ENCODE peak calls at places on chromosomes 12 and 14, in six cellular contexts. One of them, this sample, is unnamed.
A peak's percentile ranks its signal among the peaks of the same experiment; 100 is the strongest.

GRCh38 chr14:59197695-59198262 is 9.3 kb downstream of the DAAM1 start:
- DNase-seq in heart left ventricle: no peak
- DNase-seq in AG04450: no peak
- DNase-seq in left lung: no peak
- DNase-seq in choroid plexus epithelial cell: no peak
- DNase-seq in astrocyte of the spinal cord: no peak
- DNase-seq in this sample: no peak

GRCh38 chr12:101671157-101671791 is 26.2 kb upstream of the CHPT1 start:
- DNase-seq in heart left ventricle: peak; percentile 27
- DNase-seq in AG04450: no peak
- DNase-seq in left lung: no peak
- DNase-seq in choroid plexus epithelial cell: no peak
- DNase-seq in astrocyte of the spinal cord: no peak
- DNase-seq in this sample: no peak

GRCh38 chr14:95958105-95958504 is 81.1 kb upstream of the C14orf132 start:
- DNase-seq in heart left ventricle: no peak
- DNase-seq in AG04450: no peak
- DNase-seq in left lung: no peak
- DNase-seq in choroid plexus epithelial cell: no peak
- DNase-seq in astrocyte of the spinal cord: no peak
- DNase-seq in this sample: no peak

GRCh38 chr12:6810758-6811157 is 10.9 kb upstream of the GPR162 start:
- DNase-seq in heart left ventricle: no peak
- DNase-seq in AG04450: no peak
- DNase-seq in left lung: no peak
- DNase-seq in choroid plexus epithelial cell: no peak
- DNase-seq in astrocyte of the spinal cord: no peak
- DNase-seq in this sample: no peak

GRCh38 chr14:102708494-102708893 is 68.8 kb upstream of the TRAF3 start:
- DNase-seq in heart left ventricle: no peak
- DNase-seq in AG04450: no peak
- DNase-seq in left lung: no peak
- DNase-seq in choroid plexus epithelial cell: no peak
- DNase-seq in astrocyte of the spinal cord: no peak
- DNase-seq in this sample: no peak

GRCh38 chr12:103272949-103273348 is 222.8 kb downstream of the C12orf42 start:
- DNase-seq in heart left ventricle: no peak
- DNase-seq in AG04450: no peak
- DNase-seq in left lung: no peak
- DNase-seq in choroid plexus epithelial cell: no peak
- DNase-seq in astrocyte of the spinal cord: no peak
- DNase-seq in this sample: no peak

GRCh38 chr14:67396381-67396965 is 15.5 kb downstream of the PLEK2 start:
- DNase-seq in heart left ventricle: no peak
- DNase-seq in AG04450: no peak
- DNase-seq in left lung: no peak
- DNase-seq in choroid plexus epithelial cell: peak; percentile 64
- DNase-seq in astrocyte of the spinal cord: peak; percentile 32
- DNase-seq in this sample: no peak

GRCh38 chr12:1832801-1833595 is 12.6 kb downstream of the LRTM2 start:
- DNase-seq in heart left ventricle: peak; percentile 11
- DNase-seq in AG04450: no peak
- DNase-seq in left lung: peak; percentile 29
- DNase-seq in choroid plexus epithelial cell: no peak
- DNase-seq in astrocyte of the spinal cord: no peak
- DNase-seq in this sample: no peak

GRCh38 chr14:99754141-99755067 is 38.8 kb upstream of the EML1 start:
- DNase-seq in heart left ventricle: no peak
- DNase-seq in AG04450: no peak
- DNase-seq in left lung: no peak
- DNase-seq in choroid plexus epithelial cell: no peak
- DNase-seq in astrocyte of the spinal cord: no peak
- DNase-seq in this sample: no peak

GRCh38 chr12:27915536-27915935 is 57.0 kb downstream of the PTHLH start:
- DNase-seq in heart left ventricle: no peak
- DNase-seq in AG04450: no peak
- DNase-seq in left lung: no peak
- DNase-seq in choroid plexus epithelial cell: no peak
- DNase-seq in astrocyte of the spinal cord: no peak
- DNase-seq in this sample: no peak

GRCh38 chr14:72457641-72458040 is 436.3 kb downstream of the DPF3 start:
- DNase-seq in heart left ventricle: no peak
- DNase-seq in AG04450: no peak
- DNase-seq in left lung: no peak
- DNase-seq in choroid plexus epithelial cell: peak; percentile 83
- DNase-seq in astrocyte of the spinal cord: peak; percentile 80
- DNase-seq in this sample: no peak

GRCh38 chr14:101595887-101596721 is 34.8 kb downstream of the DIO3 start:
- DNase-seq in heart left ventricle: no peak
- DNase-seq in AG04450: no peak
- DNase-seq in left lung: peak; percentile 40
- DNase-seq in choroid plexus epithelial cell: no peak
- DNase-seq in astrocyte of the spinal cord: no peak
- DNase-seq in this sample: no peak

GRCh38 chr14:51145246-51145645 is 50.3 kb upstream of the TRIM9 start:
- DNase-seq in heart left ventricle: no peak
- DNase-seq in AG04450: no peak
- DNase-seq in left lung: no peak
- DNase-seq in choroid plexus epithelial cell: peak; percentile 51
- DNase-seq in astrocyte of the spinal cord: no peak
- DNase-seq in this sample: no peak

GRCh38 chr12:85065816-85066482 is 29.8 kb downstream of the LRRIQ1 start:
- DNase-seq in heart left ventricle: no peak
- DNase-seq in AG04450: no peak
- DNase-seq in left lung: no peak
- DNase-seq in choroid plexus epithelial cell: no peak
- DNase-seq in astrocyte of the spinal cord: no peak
- DNase-seq in this sample: no peak

GRCh38 chr14:33070474-33070873 is 131.8 kb downstream of the NPAS3 start:
- DNase-seq in heart left ventricle: no peak
- DNase-seq in AG04450: no peak
- DNase-seq in left lung: no peak
- DNase-seq in choroid plexus epithelial cell: no peak
- DNase-seq in astrocyte of the spinal cord: no peak
- DNase-seq in this sample: no peak

GRCh38 chr12:82326905-82327503 is 31.2 kb downstream of the CCDC59 start:
- DNase-seq in heart left ventricle: no peak
- DNase-seq in AG04450: no peak
- DNase-seq in left lung: no peak
- DNase-seq in choroid plexus epithelial cell: peak; percentile 61
- DNase-seq in astrocyte of the spinal cord: peak; percentile 46
- DNase-seq in this sample: no peak

GRCh38 chr12:3250576-3250975 is 173.4 kb downstream of the TSPAN9 start:
- DNase-seq in heart left ventricle: peak; percentile 91
- DNase-seq in AG04450: no peak
- DNase-seq in left lung: peak; percentile 68
- DNase-seq in choroid plexus epithelial cell: no peak
- DNase-seq in astrocyte of the spinal cord: no peak
- DNase-seq in this sample: no peak

GRCh38 chr14:21098892-21099595 is 589 bp upstream of the ZNF219 start:
- DNase-seq in heart left ventricle: no peak
- DNase-seq in AG04450: no peak
- DNase-seq in left lung: no peak
- DNase-seq in choroid plexus epithelial cell: no peak
- DNase-seq in astrocyte of the spinal cord: no peak
- DNase-seq in this sample: no peak

GRCh38 chr12:47801170-47801903 is 18.4 kb downstream of the HDAC7 start:
- DNase-seq in heart left ventricle: no peak
- DNase-seq in AG04450: no peak
- DNase-seq in left lung: peak; percentile 85
- DNase-seq in choroid plexus epithelial cell: peak; percentile 64
- DNase-seq in astrocyte of the spinal cord: no peak
- DNase-seq in this sample: peak; percentile 73
- TF ChIP-seq CTCF in heart left ventricle: peak; percentile 25
- TF ChIP-seq CTCF in AG04450: peak; percentile 27
- TF ChIP-seq CTCF in left lung: peak; percentile 20
- TF ChIP-seq CTCF in choroid plexus epithelial cell: peak; percentile 73
- TF ChIP-seq CTCF in astrocyte of the spinal cord: peak; percentile 44
- TF ChIP-seq CTCF in this sample: peak; percentile 8

DNA sequence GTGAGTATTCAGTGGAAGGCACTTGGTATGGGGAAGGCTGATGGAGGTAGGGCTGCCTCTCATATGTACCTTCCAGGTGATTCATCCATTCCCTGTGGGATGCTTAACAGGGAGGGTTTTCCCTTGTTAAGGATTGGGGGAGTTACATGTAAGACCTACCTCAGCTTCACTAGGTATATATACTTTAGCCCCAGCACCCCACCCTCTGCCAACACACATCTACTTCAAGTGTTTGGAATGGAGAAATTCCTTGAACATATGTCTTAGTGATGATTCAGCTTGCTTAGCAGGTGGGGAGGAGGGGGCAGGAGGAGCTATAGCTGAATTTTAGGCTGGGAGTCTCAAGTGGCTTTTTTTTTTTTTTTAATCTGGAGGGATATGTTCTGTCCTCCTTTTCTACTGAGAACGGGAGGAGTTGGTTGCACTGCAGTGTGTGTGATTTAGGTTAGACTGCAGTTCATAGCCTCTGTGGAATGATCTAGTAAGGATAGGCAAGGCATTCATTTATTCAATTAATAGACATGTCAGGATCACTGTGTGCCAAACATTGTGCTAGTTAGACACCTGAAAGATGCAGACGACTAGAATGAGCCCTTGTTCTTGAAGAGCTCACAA is 1.7 kb downstream of the PIP4K2C start:
- DNase-seq in heart left ventricle: no peak
- DNase-seq in AG04450: no peak
- DNase-seq in left lung: no peak
- DNase-seq in choroid plexus epithelial cell: no peak
- DNase-seq in astrocyte of the spinal cord: no peak
- DNase-seq in this sample: no peak
- H3K4me3 ChIP-seq in heart left ventricle: no peak overlapping the region
- H3K4me3 ChIP-seq in AG04450: no peak overlapping the region
- H3K4me3 ChIP-seq in left lung: no peak overlapping the region
- H3K4me3 ChIP-seq in choroid plexus epithelial cell: no peak overlapping the region
- H3K4me3 ChIP-seq in astrocyte of the spinal cord: no peak overlapping the region
- H3K4me3 ChIP-seq in this sample: no peak overlapping the region

DNA sequence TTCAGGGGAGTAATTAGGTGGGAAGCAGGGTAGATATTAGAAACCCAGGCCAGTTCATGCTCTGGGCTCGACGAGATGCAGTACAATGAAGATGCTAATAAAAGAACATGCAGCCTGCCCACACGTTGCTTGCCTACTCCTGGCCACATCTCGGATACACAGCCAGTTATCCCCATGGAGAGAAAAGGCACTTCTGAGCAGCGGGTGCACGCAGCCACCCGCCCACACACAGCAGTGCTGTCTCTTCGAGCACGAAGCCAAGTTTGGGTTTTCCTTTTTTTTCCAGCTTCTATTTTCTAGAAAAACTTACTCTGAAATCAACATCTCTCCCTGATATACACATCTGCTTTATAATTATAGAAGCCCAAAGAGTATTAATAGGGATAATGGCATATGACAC is 85.7 kb downstream of the CIT start:
- DNase-seq in heart left ventricle: no peak
- DNase-seq in AG04450: no peak
- DNase-seq in left lung: no peak
- DNase-seq in choroid plexus epithelial cell: no peak
- DNase-seq in astrocyte of the spinal cord: no peak
- DNase-seq in this sample: no peak
- TF ChIP-seq CTCF in heart left ventricle: no peak
- TF ChIP-seq CTCF in AG04450: no peak
- TF ChIP-seq CTCF in left lung: no peak
- TF ChIP-seq CTCF in choroid plexus epithelial cell: no peak
- TF ChIP-seq CTCF in astrocyte of the spinal cord: no peak
- TF ChIP-seq CTCF in this sample: no peak

GRCh38 chr12:100128509-100128908 is 14.2 kb downstream of the BLTP3B start:
- DNase-seq in heart left ventricle: no peak
- DNase-seq in AG04450: no peak
- DNase-seq in left lung: no peak
- DNase-seq in choroid plexus epithelial cell: peak; percentile 65
- DNase-seq in astrocyte of the spinal cord: peak; percentile 16
- DNase-seq in this sample: no peak

GRCh38 chr12:100133200-100133599 is 9.5 kb downstream of the BLTP3B start:
- DNase-seq in heart left ventricle: no peak
- DNase-seq in AG04450: no peak
- DNase-seq in left lung: no peak
- DNase-seq in choroid plexus epithelial cell: no peak
- DNase-seq in astrocyte of the spinal cord: no peak
- DNase-seq in this sample: no peak

GRCh38 chr12:100123316-100124095 is 19.2 kb downstream of the BLTP3B start:
- DNase-seq in heart left ventricle: no peak
- DNase-seq in AG04450: no peak
- DNase-seq in left lung: no peak
- DNase-seq in choroid plexus epithelial cell: no peak
- DNase-seq in astrocyte of the spinal cord: no peak
- DNase-seq in this sample: no peak

DNA sequence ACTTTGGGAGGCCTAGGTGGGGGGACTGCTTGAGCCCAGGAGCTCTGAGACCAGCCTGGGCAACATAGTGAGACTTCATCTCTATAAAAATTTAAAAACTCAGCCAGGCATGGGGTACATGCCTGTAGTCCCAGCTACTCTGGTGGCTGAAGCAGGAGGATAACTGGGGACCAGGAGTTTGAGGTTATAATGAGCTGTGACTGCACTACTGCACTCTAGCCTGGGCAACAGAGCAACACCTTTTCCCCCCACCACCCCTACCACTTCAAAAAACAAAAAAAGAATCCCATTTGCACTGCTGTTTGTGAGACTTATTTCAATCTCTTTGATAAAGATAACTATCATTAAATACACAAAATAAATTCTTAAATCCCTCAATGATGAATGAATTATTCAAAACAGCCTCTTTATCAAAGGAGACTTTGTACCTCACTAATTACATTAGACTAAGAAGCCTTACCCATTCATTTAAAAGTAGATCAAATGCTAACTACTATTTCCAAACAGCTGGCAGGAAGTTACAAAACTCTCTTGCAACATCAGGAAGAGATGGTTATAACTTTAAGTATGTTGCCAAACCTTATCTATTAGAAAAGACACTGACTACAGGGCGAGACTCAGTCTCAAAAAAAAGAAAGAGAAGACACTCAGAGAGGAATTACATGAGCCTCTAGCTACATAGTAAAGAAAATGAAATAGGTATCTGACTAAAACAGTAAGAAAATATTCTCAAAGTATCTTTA is 14.7 kb downstream of the BLTP3B start:
- DNase-seq in heart left ventricle: no peak
- DNase-seq in AG04450: peak; percentile 38
- DNase-seq in left lung: no peak
- DNase-seq in choroid plexus epithelial cell: peak; percentile 82
- DNase-seq in astrocyte of the spinal cord: peak; percentile 26
- DNase-seq in this sample: no peak
- H3K4me3 ChIP-seq in heart left ventricle: no peak overlapping the region
- H3K4me3 ChIP-seq in AG04450: no peak overlapping the region
- H3K4me3 ChIP-seq in left lung: no peak overlapping the region
- H3K4me3 ChIP-seq in choroid plexus epithelial cell: no peak overlapping the region
- H3K4me3 ChIP-seq in astrocyte of the spinal cord: no peak overlapping the region
- H3K4me3 ChIP-seq in this sample: no peak overlapping the region

This sample was measured in LNCaP clone FGC.